ENCODE peak calls at places on chromosomes 12 and 14, in six cellular contexts. One of them, this sample, is unnamed. For H3K36me3, the result is how much of the 10 kb centered on the place peaks cover.

GRCh38 chr14:65230287-65230728 is 128.0 kb upstream of the MAX start:
- DNase-seq in SJSA1: peak
- DNase-seq in hepatocyte: peak
- DNase-seq in breast epithelium: no peak
- DNase-seq in mesendoderm: no peak
- DNase-seq in mucosa of descending colon: peak
- DNase-seq in this sample: no peak

GRCh38 chr12:19402743-19403400 is 36.4 kb upstream of the AEBP2 start:
- DNase-seq in SJSA1: peak
- DNase-seq in hepatocyte: peak
- DNase-seq in breast epithelium: no peak
- DNase-seq in mesendoderm: peak
- DNase-seq in mucosa of descending colon: peak
- DNase-seq in this sample: no peak

GRCh38 chr12:86264451-86265328 is 8.5 kb upstream of the MGAT4C start:
- DNase-seq in SJSA1: peak
- DNase-seq in hepatocyte: peak
- DNase-seq in breast epithelium: peak
- DNase-seq in mesendoderm: peak
- DNase-seq in mucosa of descending colon: peak
- DNase-seq in this sample: no peak

GRCh38 chr14:22314183-22314820 is 274.7 kb downstream of the DAD1 start:
- DNase-seq in SJSA1: no peak
- DNase-seq in hepatocyte: peak
- DNase-seq in breast epithelium: no peak
- DNase-seq in mesendoderm: peak
- DNase-seq in mucosa of descending colon: peak
- DNase-seq in this sample: peak

GRCh38 chr12:85568395-85569103 is 267.7 kb downstream of the RASSF9 start:
- DNase-seq in SJSA1: no peak
- DNase-seq in hepatocyte: no peak
- DNase-seq in breast epithelium: no peak
- DNase-seq in mesendoderm: no peak
- DNase-seq in mucosa of descending colon: peak
- DNase-seq in this sample: no peak

GRCh38 chr12:89821901-89822300 is 113.3 kb upstream of the ATP2B1 start:
- DNase-seq in SJSA1: no peak
- DNase-seq in hepatocyte: no peak
- DNase-seq in breast epithelium: no peak
- DNase-seq in mesendoderm: no peak
- DNase-seq in mucosa of descending colon: no peak
- DNase-seq in this sample: no peak

GRCh38 chr12:53115112-53115890 is 12.0 kb downstream of the SOAT2 start:
- DNase-seq in SJSA1: no peak
- DNase-seq in hepatocyte: no peak
- DNase-seq in breast epithelium: no peak
- DNase-seq in mesendoderm: peak
- DNase-seq in mucosa of descending colon: no peak
- DNase-seq in this sample: no peak

GRCh38 chr12:5965950-5966383 is 20.9 kb upstream of the ANO2 start:
- DNase-seq in SJSA1: peak
- DNase-seq in hepatocyte: peak
- DNase-seq in breast epithelium: no peak
- DNase-seq in mesendoderm: peak
- DNase-seq in mucosa of descending colon: peak
- DNase-seq in this sample: no peak

GRCh38 chr12:108811411-108812185 is 45.8 kb downstream of the SSH1 start:
- DNase-seq in SJSA1: no peak
- DNase-seq in hepatocyte: no peak
- DNase-seq in breast epithelium: no peak
- DNase-seq in mesendoderm: no peak
- DNase-seq in mucosa of descending colon: no peak
- DNase-seq in this sample: no peak

GRCh38 chr12:32488132-32488531 is 88.8 kb downstream of the FGD4 start:
- DNase-seq in SJSA1: no peak
- DNase-seq in hepatocyte: no peak
- DNase-seq in breast epithelium: no peak
- DNase-seq in mesendoderm: no peak
- DNase-seq in mucosa of descending colon: no peak
- DNase-seq in this sample: no peak

GRCh38 chr14:24270537-24271133 is 762 bp downstream of the RABGGTA start:
- DNase-seq in SJSA1: no peak
- DNase-seq in hepatocyte: no peak
- DNase-seq in breast epithelium: no peak
- DNase-seq in mesendoderm: no peak
- DNase-seq in mucosa of descending colon: no peak
- DNase-seq in this sample: no peak

GRCh38 chr14:105861985-105862465 is 335.6 kb downstream of the TMEM121 start:
- DNase-seq in SJSA1: no peak
- DNase-seq in hepatocyte: no peak
- DNase-seq in breast epithelium: no peak
- DNase-seq in mesendoderm: no peak
- DNase-seq in mucosa of descending colon: no peak
- DNase-seq in this sample: no peak

GRCh38 chr12:26571539-26571938 is 261.5 kb downstream of the ITPR2 start:
- DNase-seq in SJSA1: no peak
- DNase-seq in hepatocyte: peak
- DNase-seq in breast epithelium: no peak
- DNase-seq in mesendoderm: no peak
- DNase-seq in mucosa of descending colon: peak
- DNase-seq in this sample: no peak

GRCh38 chr14:68394113-68394718 is 398.7 kb downstream of the ZFP36L1 start:
- DNase-seq in SJSA1: no peak
- DNase-seq in hepatocyte: no peak
- DNase-seq in breast epithelium: no peak
- DNase-seq in mesendoderm: no peak
- DNase-seq in mucosa of descending colon: no peak
- DNase-seq in this sample: no peak

GRCh38 chr14:68397371-68397779 is 395.5 kb downstream of the ZFP36L1 start:
- DNase-seq in SJSA1: no peak
- DNase-seq in hepatocyte: peak
- DNase-seq in breast epithelium: no peak
- DNase-seq in mesendoderm: peak
- DNase-seq in mucosa of descending colon: peak
- DNase-seq in this sample: no peak

GRCh38 chr14:68394719-68395117 is 398.1 kb downstream of the ZFP36L1 start:
- DNase-seq in SJSA1: no peak
- DNase-seq in hepatocyte: no peak
- DNase-seq in breast epithelium: no peak
- DNase-seq in mesendoderm: no peak
- DNase-seq in mucosa of descending colon: no peak
- DNase-seq in this sample: peak

GRCh38 chr14:68396411-68396930 is 396.4 kb downstream of the ZFP36L1 start:
- DNase-seq in SJSA1: no peak
- DNase-seq in hepatocyte: no peak
- DNase-seq in breast epithelium: no peak
- DNase-seq in mesendoderm: no peak
- DNase-seq in mucosa of descending colon: no peak
- DNase-seq in this sample: no peak

GRCh38 chr14:68395585-68395984 is 397.3 kb downstream of the ZFP36L1 start:
- DNase-seq in SJSA1: no peak
- DNase-seq in hepatocyte: no peak
- DNase-seq in breast epithelium: no peak
- DNase-seq in mesendoderm: no peak
- DNase-seq in mucosa of descending colon: no peak
- DNase-seq in this sample: peak
- H3K36me3 ChIP-seq in SJSA1: under half
- H3K36me3 ChIP-seq in hepatocyte: under half
- H3K36me3 ChIP-seq in breast epithelium: under half
- H3K36me3 ChIP-seq in mesendoderm: under half
- H3K36me3 ChIP-seq in mucosa of descending colon: under half
- H3K36me3 ChIP-seq in this sample: under half

GRCh38 chr12:49187184-49187583 is 1.7 kb downstream of the TUBA1A start:
- DNase-seq in SJSA1: no peak
- DNase-seq in hepatocyte: peak
- DNase-seq in breast epithelium: no peak
- DNase-seq in mesendoderm: no peak
- DNase-seq in mucosa of descending colon: peak
- DNase-seq in this sample: peak
- H3K4me3 ChIP-seq in SJSA1: no peak
- H3K4me3 ChIP-seq in hepatocyte: peak
- H3K4me3 ChIP-seq in breast epithelium: peak
- H3K4me3 ChIP-seq in mesendoderm: no peak
- H3K4me3 ChIP-seq in mucosa of descending colon: no peak
- H3K4me3 ChIP-seq in this sample: peak

GRCh38 chr12:120142231-120142877 is 25.8 kb upstream of the RAB35 start:
- DNase-seq in SJSA1: no peak
- DNase-seq in hepatocyte: no peak
- DNase-seq in breast epithelium: no peak
- DNase-seq in mesendoderm: no peak
- DNase-seq in mucosa of descending colon: no peak
- DNase-seq in this sample: no peak

GRCh38 chr12:120138366-120138765 is 21.8 kb upstream of the RAB35 start:
- DNase-seq in SJSA1: no peak
- DNase-seq in hepatocyte: no peak
- DNase-seq in breast epithelium: no peak
- DNase-seq in mesendoderm: no peak
- DNase-seq in mucosa of descending colon: no peak
- DNase-seq in this sample: no peak

GRCh38 chr12:120139958-120140357 is 23.4 kb upstream of the RAB35 start:
- DNase-seq in SJSA1: peak
- DNase-seq in hepatocyte: no peak
- DNase-seq in breast epithelium: no peak
- DNase-seq in mesendoderm: no peak
- DNase-seq in mucosa of descending colon: no peak
- DNase-seq in this sample: no peak

GRCh38 chr12:120141336-120141735 is 24.8 kb upstream of the RAB35 start:
- DNase-seq in SJSA1: no peak
- DNase-seq in hepatocyte: no peak
- DNase-seq in breast epithelium: no peak
- DNase-seq in mesendoderm: no peak
- DNase-seq in mucosa of descending colon: no peak
- DNase-seq in this sample: no peak

GRCh38 chr12:120140603-120141002 is 24.1 kb upstream of the RAB35 start:
- DNase-seq in SJSA1: no peak
- DNase-seq in hepatocyte: no peak
- DNase-seq in breast epithelium: no peak
- DNase-seq in mesendoderm: peak
- DNase-seq in mucosa of descending colon: no peak
- DNase-seq in this sample: no peak
- H3K36me3 ChIP-seq in SJSA1: half or more
- H3K36me3 ChIP-seq in hepatocyte: under half
- H3K36me3 ChIP-seq in breast epithelium: under half
- H3K36me3 ChIP-seq in mesendoderm: half or more
- H3K36me3 ChIP-seq in mucosa of descending colon: under half
- H3K36me3 ChIP-seq in this sample: under half

GRCh38 chr14:103220134-103220981 is 97.1 kb downstream of the TNFAIP2 start:
- DNase-seq in SJSA1: no peak
- DNase-seq in hepatocyte: no peak
- DNase-seq in breast epithelium: no peak
- DNase-seq in mesendoderm: no peak
- DNase-seq in mucosa of descending colon: no peak
- DNase-seq in this sample: no peak
- H3K4me3 ChIP-seq in SJSA1: no peak
- H3K4me3 ChIP-seq in hepatocyte: peak
- H3K4me3 ChIP-seq in breast epithelium: peak
- H3K4me3 ChIP-seq in mesendoderm: peak
- H3K4me3 ChIP-seq in mucosa of descending colon: no peak
- H3K4me3 ChIP-seq in this sample: peak

DNA sequence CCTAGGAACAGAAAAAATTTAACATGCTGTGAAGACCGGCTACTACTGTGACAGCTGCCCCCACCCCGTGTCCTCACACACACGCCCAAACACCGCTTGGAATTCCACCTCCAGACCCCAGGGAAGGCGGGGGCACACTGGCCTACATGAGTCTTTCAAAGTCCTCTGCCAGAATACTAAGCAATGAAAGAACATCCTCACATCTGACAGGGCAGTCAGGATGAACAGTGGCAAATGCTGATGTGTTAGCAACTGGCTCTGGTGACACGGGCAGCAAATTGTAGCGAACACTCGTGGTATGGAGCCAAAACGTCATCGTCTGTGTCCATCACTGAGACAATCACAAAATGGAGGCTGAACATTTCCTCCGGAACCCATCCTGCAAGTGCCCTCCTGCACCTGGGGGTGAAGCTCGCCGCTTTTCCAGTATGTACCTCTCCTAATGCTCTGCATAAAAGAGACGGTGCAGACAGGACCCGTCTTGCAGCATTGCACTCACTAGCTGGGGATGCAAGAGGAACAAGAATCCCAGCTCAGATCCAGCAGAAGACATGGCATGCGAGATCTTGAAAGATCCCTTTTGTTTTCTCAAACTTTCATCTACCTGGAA is 94.8 kb downstream of the BCL11B start:
- DNase-seq in SJSA1: peak
- DNase-seq in hepatocyte: no peak
- DNase-seq in breast epithelium: peak
- DNase-seq in mesendoderm: no peak
- DNase-seq in mucosa of descending colon: no peak
- DNase-seq in this sample: no peak
- H3K36me3 ChIP-seq in SJSA1: under half
- H3K36me3 ChIP-seq in hepatocyte: under half
- H3K36me3 ChIP-seq in breast epithelium: under half
- H3K36me3 ChIP-seq in mesendoderm: under half
- H3K36me3 ChIP-seq in mucosa of descending colon: under half
- H3K36me3 ChIP-seq in this sample: under half

GRCh38 chr14:66507722-66508546 is at the start of gene GPHN:
- DNase-seq in SJSA1: peak
- DNase-seq in hepatocyte: peak
- DNase-seq in breast epithelium: peak
- DNase-seq in mesendoderm: peak
- DNase-seq in mucosa of descending colon: peak
- DNase-seq in this sample: peak

GRCh38 chr14:66511849-66512248 is 3.9 kb downstream of the GPHN start:
- DNase-seq in SJSA1: no peak
- DNase-seq in hepatocyte: no peak
- DNase-seq in breast epithelium: no peak
- DNase-seq in mesendoderm: no peak
- DNase-seq in mucosa of descending colon: no peak
- DNase-seq in this sample: no peak

GRCh38 chr14:66508547-66508845 is 549 bp downstream of the GPHN start:
- DNase-seq in SJSA1: no peak
- DNase-seq in hepatocyte: no peak
- DNase-seq in breast epithelium: no peak
- DNase-seq in mesendoderm: no peak
- DNase-seq in mucosa of descending colon: no peak
- DNase-seq in this sample: no peak

GRCh38 chr14:66508846-66509621 is 1.1 kb downstream of the GPHN start:
- DNase-seq in SJSA1: no peak
- DNase-seq in hepatocyte: peak
- DNase-seq in breast epithelium: peak
- DNase-seq in mesendoderm: peak
- DNase-seq in mucosa of descending colon: peak
- DNase-seq in this sample: peak

GRCh38 chr14:66509874-66510273 is 1.9 kb downstream of the GPHN start:
- DNase-seq in SJSA1: no peak
- DNase-seq in hepatocyte: no peak
- DNase-seq in breast epithelium: no peak
- DNase-seq in mesendoderm: no peak
- DNase-seq in mucosa of descending colon: no peak
- DNase-seq in this sample: no peak
- H3K4me3 ChIP-seq in SJSA1: no peak
- H3K4me3 ChIP-seq in hepatocyte: peak
- H3K4me3 ChIP-seq in breast epithelium: peak
- H3K4me3 ChIP-seq in mesendoderm: no peak
- H3K4me3 ChIP-seq in mucosa of descending colon: no peak
- H3K4me3 ChIP-seq in this sample: no peak